ENCODE peak calls at places on chromosome 6, in nine cellular contexts. Z is transverse colon, W is esophagus squamous epithelium, A is A549, T is IMR-90, M is right lobe of liver, Q is breast epithelium, K is H1, U is heart left ventricle. N is an unnamed sample.

GRCh38 chr6:105592329-105592728 is 189.4 kb upstream of the PREP start:
- DNase-seq in K (no peak), W (no peak), U (no peak), A (peak), M (no peak), Q (no peak), Z (no peak), T (peak), N (no peak)

GRCh38 chr6:157246048-157246630 is 77.2 kb downstream of the TMEM242 start:
- DNase-seq in A (no peak), Z (no peak), W (no peak), U (no peak), T (no peak), M (no peak), K (no peak), Q (no peak), N (no peak)

GRCh38 chr6:56690519-56691200 is 48.0 kb upstream of the DST start:
- DNase-seq in T (peak), W (no peak), Q (no peak), Z (no peak), M (no peak), K (no peak), A (no peak), U (no peak), N (no peak)

GRCh38 chr6:76818451-76818850 is 644.8 kb downstream of the HTR1B start:
- DNase-seq in U (no peak), K (no peak), W (no peak), T (no peak), Q (no peak), A (no peak), M (no peak), Z (no peak), N (no peak)

GRCh38 chr6:145865595-145865994 is 51.0 kb upstream of the FBXO30 start:
- DNase-seq in U (no peak), Q (no peak), W (no peak), K (no peak), Z (no peak), T (no peak), A (no peak), M (no peak), N (no peak)

GRCh38 chr6:52549428-52549827 is 27.4 kb downstream of the TRAM2 start:
- DNase-seq in T (no peak), W (no peak), A (no peak), U (no peak), Z (no peak), M (no peak), K (no peak), Q (no peak), N (no peak)

GRCh38 chr6:69084746-69085335 is 449.8 kb downstream of the ADGRB3 start:
- DNase-seq in W (no peak), Z (no peak), U (no peak), Q (no peak), T (no peak), A (no peak), K (no peak), M (no peak), N (no peak)

GRCh38 chr6:27532820-27533538 is 60.1 kb upstream of the ZNF184 start:
- DNase-seq in K (no peak), M (no peak), T (peak), Q (no peak), W (no peak), A (no peak), U (no peak), Z (no peak), N (no peak)

GRCh38 chr6:41088451-41088850 is 15.7 kb downstream of the NFYA start:
- DNase-seq in K (no peak), M (no peak), U (no peak), A (no peak), T (peak), W (no peak), Q (no peak), Z (no peak), N (no peak)

GRCh38 chr6:107114872-107115694 is at the start of gene BEND3:
- DNase-seq in W (no peak), T (no peak), U (no peak), Z (peak), M (peak), K (no peak), A (no peak), Q (no peak), N (no peak)

GRCh38 chr6:151692216-151692615 is 115.3 kb upstream of the ESR1 start:
- DNase-seq in K (no peak), T (no peak), Z (no peak), Q (no peak), W (no peak), M (no peak), A (no peak), U (no peak), N (no peak)

GRCh38 chr6:96186516-96187195 is 170.9 kb downstream of the FUT9 start:
- DNase-seq in M (no peak), T (no peak), K (no peak), U (no peak), A (no peak), W (no peak), Q (no peak), Z (no peak), N (no peak)

GRCh38 chr6:166898910-166899309 is 57.4 kb downstream of the RNASET2 start:
- DNase-seq in T (no peak), Z (no peak), W (no peak), Q (no peak), U (no peak), A (no peak), M (no peak), K (no peak), N (no peak)

GRCh38 chr6:81003156-81003555 is 749.3 kb downstream of the TENT5A start:
- DNase-seq in Q (no peak), U (no peak), M (no peak), T (no peak), A (no peak), K (no peak), Z (no peak), W (no peak), N (no peak)

GRCh38 chr6:64683682-64684081 is 1023.3 kb downstream of the EYS start:
- DNase-seq in M (peak), A (no peak), K (no peak), Q (no peak), U (no peak), T (peak), Z (no peak), W (no peak), N (no peak)

GRCh38 chr6:34189806-34190503 is 44.1 kb upstream of the GRM4 start:
- DNase-seq in Z (peak), Q (no peak), U (no peak), A (no peak), W (no peak), M (no peak), K (no peak), T (no peak), N (no peak)

GRCh38 chr6:116096979-116097816 is 3.5 kb upstream of the NT5DC1 start:
- DNase-seq in Q (no peak), A (no peak), M (no peak), Z (no peak), U (no peak), W (no peak), T (peak), K (no peak), N (no peak)

GRCh38 chr6:27743787-27744186 is 168.4 kb downstream of the OR2B2 start:
- DNase-seq in U (no peak), Q (no peak), M (no peak), W (no peak), Z (no peak), A (no peak), K (no peak), T (no peak), N (no peak)

GRCh38 chr6:111057074-111057752 is 30.1 kb upstream of the SLC16A10 start:
- DNase-seq in Q (no peak), A (peak), K (no peak), U (no peak), M (peak), T (peak), W (no peak), Z (peak), N (peak)

GRCh38 chr6:120816862-120817261 is 517.4 kb downstream of the TBC1D32 start:
- DNase-seq in Z (no peak), T (no peak), M (no peak), A (no peak), U (no peak), K (no peak), Q (no peak), W (no peak), N (no peak)

GRCh38 chr6:70714716-70715257 is 47.1 kb downstream of the SMAP1 start:
- DNase-seq in Z (no peak), Q (no peak), W (no peak), U (no peak), K (no peak), A (no peak), T (no peak), M (no peak), N (no peak)

GRCh38 chr6:16241321-16241689 is 2.9 kb downstream of the GMPR start:
- DNase-seq in M (no peak), K (no peak), U (no peak), T (no peak), A (no peak), Z (no peak), Q (no peak), W (no peak), N (no peak)

GRCh38 chr6:16238658-16239089 is 287 bp downstream of the GMPR start:
- DNase-seq in A (no peak), M (no peak), W (no peak), T (no peak), Z (no peak), U (no peak), Q (no peak), K (peak), N (no peak)

GRCh38 chr6:16240618-16241320 is 2.4 kb downstream of the GMPR start:
- DNase-seq in A (no peak), U (no peak), Z (no peak), W (no peak), T (no peak), M (no peak), K (no peak), Q (no peak), N (no peak)

GRCh38 chr6:16239090-16239797 is 857 bp downstream of the GMPR start:
- DNase-seq in Z (peak), T (peak), A (no peak), K (peak), M (no peak), Q (no peak), U (peak), W (no peak), N (peak)

GRCh38 chr6:16239798-16240123 is 1.4 kb downstream of the GMPR start:
- DNase-seq in A (no peak), Z (no peak), U (peak), W (no peak), T (peak), M (peak), Q (no peak), K (no peak), N (no peak)
- TF ChIP-seq POLR2A in A (no peak), Z (peak), U (no peak), W (no peak), T (no peak), M (no peak), Q (no peak), K (no peak), N (no peak)

GRCh38 chr6:31776961-31777666 is at the start of gene VWA7:
- DNase-seq in A (peak), U (peak), Z (peak), T (peak), K (peak), M (peak), W (no peak), Q (peak), N (peak)
- TF ChIP-seq POLR2A in A (no peak), U (no peak), Z (peak), T (no peak), K (peak), M (peak), W (peak), Q (no peak), N (no peak)

GRCh38 chr6:692858-693736 is at the start of gene EXOC2:
- DNase-seq in M (peak), Q (peak), W (peak), T (peak), Z (peak), A (peak), U (peak), K (peak), N (peak)
- TF ChIP-seq POLR2A in M (peak), Q (no peak), W (peak), T (no peak), Z (peak), A (peak), U (no peak), K (peak), N (peak)

GRCh38 chr6:43223175-43223574 is 6.1 kb downstream of the DNPH1 start:
- DNase-seq in T (no peak), Z (no peak), W (no peak), A (no peak), M (no peak), U (no peak), Q (peak), K (no peak), N (no peak)
- TF ChIP-seq POLR2A in T (no peak), Z (no peak), W (no peak), A (no peak), M (no peak), U (no peak), Q (no peak), K (no peak), N (no peak)

N was measured in H54.